ENCODE peak calls at places on chromosomes 5 and 9, in six cellular contexts. One of them, this sample, is unnamed.

GRCh38 chr5:123651234-123651633 is 139.3 kb downstream of the CSNK1G3 start:
- DNase-seq in erythroblast: no peak
- DNase-seq in stimulated activated CD4-positive, alpha-beta T cell treated with anti-CD3 and anti-CD28 coated beads, TNF-alpha, amount 100 ng/mL, for 4 hours: no peak
- DNase-seq in right cardiac atrium: no peak
- DNase-seq in RWPE1: peak
- DNase-seq in Right ventricle myocardium superior: no peak
- DNase-seq in this sample: no peak

GRCh38 chr9:124214116-124214515 is 43.6 kb upstream of the NEK6 start:
- DNase-seq in erythroblast: no peak
- DNase-seq in stimulated activated CD4-positive, alpha-beta T cell treated with anti-CD3 and anti-CD28 coated beads, TNF-alpha, amount 100 ng/mL, for 4 hours: no peak
- DNase-seq in right cardiac atrium: no peak
- DNase-seq in RWPE1: no peak
- DNase-seq in Right ventricle myocardium superior: no peak
- DNase-seq in this sample: no peak

GRCh38 chr5:16497546-16497945 is 31.9 kb upstream of the ZNF622 start:
- DNase-seq in erythroblast: no peak
- DNase-seq in stimulated activated CD4-positive, alpha-beta T cell treated with anti-CD3 and anti-CD28 coated beads, TNF-alpha, amount 100 ng/mL, for 4 hours: no peak
- DNase-seq in right cardiac atrium: no peak
- DNase-seq in RWPE1: no peak
- DNase-seq in Right ventricle myocardium superior: no peak
- DNase-seq in this sample: no peak

GRCh38 chr9:93194584-93194983 is 10.6 kb downstream of the WNK2 start:
- DNase-seq in erythroblast: no peak
- DNase-seq in stimulated activated CD4-positive, alpha-beta T cell treated with anti-CD3 and anti-CD28 coated beads, TNF-alpha, amount 100 ng/mL, for 4 hours: no peak
- DNase-seq in right cardiac atrium: no peak
- DNase-seq in RWPE1: no peak
- DNase-seq in Right ventricle myocardium superior: no peak
- DNase-seq in this sample: no peak

GRCh38 chr5:102958481-102959011 is 161.4 kb downstream of the GIN1 start:
- DNase-seq in erythroblast: no peak
- DNase-seq in stimulated activated CD4-positive, alpha-beta T cell treated with anti-CD3 and anti-CD28 coated beads, TNF-alpha, amount 100 ng/mL, for 4 hours: no peak
- DNase-seq in right cardiac atrium: no peak
- DNase-seq in RWPE1: no peak
- DNase-seq in Right ventricle myocardium superior: no peak
- DNase-seq in this sample: no peak

GRCh38 chr9:21317956-21318923 is 13.1 kb upstream of the IFNA5 start:
- DNase-seq in erythroblast: peak
- DNase-seq in stimulated activated CD4-positive, alpha-beta T cell treated with anti-CD3 and anti-CD28 coated beads, TNF-alpha, amount 100 ng/mL, for 4 hours: no peak
- DNase-seq in right cardiac atrium: peak
- DNase-seq in RWPE1: peak
- DNase-seq in Right ventricle myocardium superior: no peak
- DNase-seq in this sample: no peak

GRCh38 chr5:142327111-142327842 is 2.5 kb upstream of the SPRY4 start:
- DNase-seq in erythroblast: no peak
- DNase-seq in stimulated activated CD4-positive, alpha-beta T cell treated with anti-CD3 and anti-CD28 coated beads, TNF-alpha, amount 100 ng/mL, for 4 hours: no peak
- DNase-seq in right cardiac atrium: peak
- DNase-seq in RWPE1: peak
- DNase-seq in Right ventricle myocardium superior: no peak
- DNase-seq in this sample: no peak

GRCh38 chr5:3736926-3737325 is 141.3 kb downstream of the IRX1 start:
- DNase-seq in erythroblast: no peak
- DNase-seq in stimulated activated CD4-positive, alpha-beta T cell treated with anti-CD3 and anti-CD28 coated beads, TNF-alpha, amount 100 ng/mL, for 4 hours: no peak
- DNase-seq in right cardiac atrium: no peak
- DNase-seq in RWPE1: no peak
- DNase-seq in Right ventricle myocardium superior: no peak
- DNase-seq in this sample: no peak

GRCh38 chr9:130936285-130937117 is 2.5 kb downstream of the FIBCD1 start:
- DNase-seq in erythroblast: no peak
- DNase-seq in stimulated activated CD4-positive, alpha-beta T cell treated with anti-CD3 and anti-CD28 coated beads, TNF-alpha, amount 100 ng/mL, for 4 hours: no peak
- DNase-seq in right cardiac atrium: no peak
- DNase-seq in RWPE1: peak
- DNase-seq in Right ventricle myocardium superior: no peak
- DNase-seq in this sample: peak

GRCh38 chr5:37838152-37838932 is 1.5 kb downstream of the GDNF start:
- DNase-seq in erythroblast: no peak
- DNase-seq in stimulated activated CD4-positive, alpha-beta T cell treated with anti-CD3 and anti-CD28 coated beads, TNF-alpha, amount 100 ng/mL, for 4 hours: no peak
- DNase-seq in right cardiac atrium: peak
- DNase-seq in RWPE1: no peak
- DNase-seq in Right ventricle myocardium superior: no peak
- DNase-seq in this sample: no peak

GRCh38 chr9:109767404-109767803 is 12.6 kb upstream of the PALM2AKAP2 start:
- DNase-seq in erythroblast: no peak
- DNase-seq in stimulated activated CD4-positive, alpha-beta T cell treated with anti-CD3 and anti-CD28 coated beads, TNF-alpha, amount 100 ng/mL, for 4 hours: no peak
- DNase-seq in right cardiac atrium: no peak
- DNase-seq in RWPE1: no peak
- DNase-seq in Right ventricle myocardium superior: no peak
- DNase-seq in this sample: no peak

GRCh38 chr5:175728885-175729828 is 71.3 kb downstream of the HRH2 start:
- DNase-seq in erythroblast: no peak
- DNase-seq in stimulated activated CD4-positive, alpha-beta T cell treated with anti-CD3 and anti-CD28 coated beads, TNF-alpha, amount 100 ng/mL, for 4 hours: no peak
- DNase-seq in right cardiac atrium: no peak
- DNase-seq in RWPE1: no peak
- DNase-seq in Right ventricle myocardium superior: no peak
- DNase-seq in this sample: peak

GRCh38 chr5:161258438-161258837 is 288.1 kb downstream of the GABRB2 start:
- DNase-seq in erythroblast: no peak
- DNase-seq in stimulated activated CD4-positive, alpha-beta T cell treated with anti-CD3 and anti-CD28 coated beads, TNF-alpha, amount 100 ng/mL, for 4 hours: no peak
- DNase-seq in right cardiac atrium: no peak
- DNase-seq in RWPE1: no peak
- DNase-seq in Right ventricle myocardium superior: no peak
- DNase-seq in this sample: no peak

GRCh38 chr5:72293495-72294055 is 26.5 kb downstream of the MRPS27 start:
- DNase-seq in erythroblast: no peak
- DNase-seq in stimulated activated CD4-positive, alpha-beta T cell treated with anti-CD3 and anti-CD28 coated beads, TNF-alpha, amount 100 ng/mL, for 4 hours: no peak
- DNase-seq in right cardiac atrium: no peak
- DNase-seq in RWPE1: no peak
- DNase-seq in Right ventricle myocardium superior: no peak
- DNase-seq in this sample: no peak

GRCh38 chr5:57037355-57037754 is 85.4 kb upstream of the MIER3 start:
- DNase-seq in erythroblast: peak
- DNase-seq in stimulated activated CD4-positive, alpha-beta T cell treated with anti-CD3 and anti-CD28 coated beads, TNF-alpha, amount 100 ng/mL, for 4 hours: no peak
- DNase-seq in right cardiac atrium: no peak
- DNase-seq in RWPE1: peak
- DNase-seq in Right ventricle myocardium superior: no peak
- DNase-seq in this sample: peak

GRCh38 chr5:97111004-97111403 is 31.4 kb downstream of the LIX1 start:
- DNase-seq in erythroblast: no peak
- DNase-seq in stimulated activated CD4-positive, alpha-beta T cell treated with anti-CD3 and anti-CD28 coated beads, TNF-alpha, amount 100 ng/mL, for 4 hours: no peak
- DNase-seq in right cardiac atrium: no peak
- DNase-seq in RWPE1: no peak
- DNase-seq in Right ventricle myocardium superior: no peak
- DNase-seq in this sample: no peak

GRCh38 chr9:107847977-107848376 is 358.4 kb upstream of the KLF4 start:
- DNase-seq in erythroblast: no peak
- DNase-seq in stimulated activated CD4-positive, alpha-beta T cell treated with anti-CD3 and anti-CD28 coated beads, TNF-alpha, amount 100 ng/mL, for 4 hours: no peak
- DNase-seq in right cardiac atrium: no peak
- DNase-seq in RWPE1: peak
- DNase-seq in Right ventricle myocardium superior: no peak
- DNase-seq in this sample: no peak

GRCh38 chr5:175856408-175856807 is 15.0 kb upstream of the CPLX2 start:
- DNase-seq in erythroblast: no peak
- DNase-seq in stimulated activated CD4-positive, alpha-beta T cell treated with anti-CD3 and anti-CD28 coated beads, TNF-alpha, amount 100 ng/mL, for 4 hours: no peak
- DNase-seq in right cardiac atrium: no peak
- DNase-seq in RWPE1: no peak
- DNase-seq in Right ventricle myocardium superior: no peak
- DNase-seq in this sample: no peak